ENCODE peak calls at places on chromosome 19, in six cellular contexts. R is thoracic aorta, M is A549, O is hepatocyte, F is AG04450, T is esophagus muscularis mucosa. S is an unnamed sample.

GRCh38 chr19:17536957-17537356 is 18.5 kb upstream of the COLGALT1 start:
- DNase-seq in R (no peak), M (no peak), O (no peak), F (no peak), T (no peak), S (no peak)

GRCh38 chr19:13995017-13995728 is 10.9 kb downstream of the RFX1 start:
- DNase-seq in R (no peak), M (no peak), O (no peak), F (no peak), T (no peak), S (peak)

GRCh38 chr19:29532097-29532496 is 6.3 kb downstream of the VSTM2B start:
- DNase-seq in R (no peak), M (peak), O (no peak), F (no peak), T (no peak), S (no peak)

GRCh38 chr19:12163841-12164240 is 945 bp downstream of the ZNF136 start:
- DNase-seq in R (no peak), M (no peak), O (peak), F (no peak), T (no peak), S (no peak)

GRCh38 chr19:5339950-5340636 is 519 bp downstream of the PTPRS start:
- DNase-seq in R (no peak), M (no peak), O (peak), F (no peak), T (no peak), S (no peak)

GRCh38 chr19:16233836-16234551 is 36.3 kb downstream of the AP1M1 start:
- DNase-seq in R (no peak), M (no peak), O (no peak), F (no peak), T (no peak), S (no peak)

GRCh38 chr19:30119180-30119920 is 177.3 kb downstream of the URI1 start:
- DNase-seq in R (no peak), M (no peak), O (no peak), F (no peak), T (no peak), S (no peak)

GRCh38 chr19:57803594-57804325 is 11.0 kb downstream of the ZNF552 start:
- DNase-seq in R (no peak), M (no peak), O (peak), F (peak), T (no peak), S (peak)

GRCh38 chr19:53824134-53824611 is at the start of gene NLRP12:
- DNase-seq in R (no peak), M (no peak), O (no peak), F (no peak), T (no peak), S (no peak)

GRCh38 chr19:31718041-31718440 is 368.8 kb upstream of the TSHZ3 start:
- DNase-seq in R (no peak), M (no peak), O (no peak), F (no peak), T (no peak), S (no peak)

GRCh38 chr19:2983351-2984195 is 6.2 kb downstream of the TLE6 start:
- DNase-seq in R (no peak), M (no peak), O (peak), F (no peak), T (no peak), S (peak)

GRCh38 chr19:58558066-58558622 is at the start of gene UBE2M:
- DNase-seq in R (no peak), M (peak), O (peak), F (no peak), T (no peak), S (no peak)

GRCh38 chr19:1122972-1123363 is 19.2 kb downstream of the GPX4 start:
- DNase-seq in R (no peak), M (peak), O (peak), F (no peak), T (no peak), S (no peak)

GRCh38 chr19:51439021-51439465 is 19.2 kb downstream of the SIGLEC8 start:
- DNase-seq in R (no peak), M (no peak), O (no peak), F (no peak), T (no peak), S (no peak)

GRCh38 chr19:49423985-49424303 is 703 bp upstream of the PTH2 start:
- DNase-seq in R (no peak), M (no peak), O (no peak), F (no peak), T (no peak), S (no peak)

GRCh38 chr19:8569066-8569761 is 8.0 kb downstream of the MYO1F start:
- DNase-seq in R (no peak), M (peak), O (no peak), F (peak), T (no peak), S (peak)

GRCh38 chr19:13100031-13100588 is 2.5 kb downstream of the LYL1 start:
- DNase-seq in R (no peak), M (peak), O (no peak), F (no peak), T (no peak), S (no peak)

GRCh38 chr19:30071871-30072270 is 129.8 kb downstream of the URI1 start:
- DNase-seq in R (no peak), M (no peak), O (no peak), F (no peak), T (no peak), S (no peak)

GRCh38 chr19:37997911-37998344 is 90.9 kb downstream of the SIPA1L3 start:
- DNase-seq in R (no peak), M (peak), O (peak), F (peak), T (no peak), S (peak)

GRCh38 chr19:9309974-9310446 is 372 bp upstream of the ZNF699 start:
- DNase-seq in R (peak), M (peak), O (peak), F (no peak), T (peak), S (peak)

GRCh38 chr19:52735734-52736133 is 890 bp upstream of the ZNF611 start:
- DNase-seq in R (no peak), M (no peak), O (peak), F (no peak), T (no peak), S (no peak)

GRCh38 chr19:28644261-28644660 is 568.7 kb downstream of the UQCRFS1 start:
- DNase-seq in R (no peak), M (no peak), O (no peak), F (no peak), T (no peak), S (no peak)

GRCh38 chr19:45554481-45554880 is 30.1 kb downstream of the OPA3 start:
- DNase-seq in R (no peak), M (no peak), O (no peak), F (no peak), T (no peak), S (no peak)

GRCh38 chr19:45556835-45557234 is 27.8 kb downstream of the OPA3 start:
- DNase-seq in R (no peak), M (no peak), O (no peak), F (no peak), T (no peak), S (no peak)

GRCh38 chr19:45560038-45560437 is 24.6 kb downstream of the OPA3 start:
- DNase-seq in R (no peak), M (no peak), O (no peak), F (no peak), T (no peak), S (no peak)

GRCh38 chr19:45560686-45561085 is 23.9 kb downstream of the OPA3 start:
- DNase-seq in R (no peak), M (no peak), O (no peak), F (no peak), T (no peak), S (no peak)

DNA sequence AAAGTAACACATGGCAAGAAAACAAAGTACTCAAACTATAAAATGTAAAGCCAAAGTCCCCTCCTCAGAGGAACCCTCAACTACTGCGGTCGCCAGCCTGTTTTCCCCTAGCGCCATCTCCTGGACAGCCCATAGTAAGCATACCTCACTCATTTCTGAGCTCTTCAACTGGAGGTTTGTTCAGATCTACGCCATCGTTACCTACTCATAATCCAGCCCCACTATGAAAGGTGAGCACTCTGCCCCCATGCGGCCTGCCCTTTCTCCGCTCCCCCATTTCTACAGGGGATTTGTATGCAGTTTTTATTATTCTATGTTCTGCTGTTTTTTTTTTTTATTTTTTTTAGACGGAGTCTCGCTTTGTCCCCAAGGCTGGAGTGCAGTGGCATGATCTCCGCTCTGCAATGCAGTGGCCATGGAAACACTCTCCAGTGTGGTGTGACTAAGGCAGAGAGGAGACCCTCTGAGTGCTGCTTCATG is 26.2 kb downstream of the OPA3 start:
- DNase-seq in R (no peak), M (peak), O (peak), F (no peak), T (no peak), S (no peak)
- TF ChIP-seq CTCF in R (peak), M (peak), O (peak), F (peak), T (peak), S (peak)

GRCh38 chr19:39046037-39046821 is 13.9 kb upstream of the FBXO27 start:
- DNase-seq in R (no peak), M (peak), O (peak), F (no peak), T (no peak), S (no peak)
- H3K4me3 ChIP-seq in R (no peak), M (no peak), O (no peak), F (no peak), T (no peak), S (no peak)

DNA sequence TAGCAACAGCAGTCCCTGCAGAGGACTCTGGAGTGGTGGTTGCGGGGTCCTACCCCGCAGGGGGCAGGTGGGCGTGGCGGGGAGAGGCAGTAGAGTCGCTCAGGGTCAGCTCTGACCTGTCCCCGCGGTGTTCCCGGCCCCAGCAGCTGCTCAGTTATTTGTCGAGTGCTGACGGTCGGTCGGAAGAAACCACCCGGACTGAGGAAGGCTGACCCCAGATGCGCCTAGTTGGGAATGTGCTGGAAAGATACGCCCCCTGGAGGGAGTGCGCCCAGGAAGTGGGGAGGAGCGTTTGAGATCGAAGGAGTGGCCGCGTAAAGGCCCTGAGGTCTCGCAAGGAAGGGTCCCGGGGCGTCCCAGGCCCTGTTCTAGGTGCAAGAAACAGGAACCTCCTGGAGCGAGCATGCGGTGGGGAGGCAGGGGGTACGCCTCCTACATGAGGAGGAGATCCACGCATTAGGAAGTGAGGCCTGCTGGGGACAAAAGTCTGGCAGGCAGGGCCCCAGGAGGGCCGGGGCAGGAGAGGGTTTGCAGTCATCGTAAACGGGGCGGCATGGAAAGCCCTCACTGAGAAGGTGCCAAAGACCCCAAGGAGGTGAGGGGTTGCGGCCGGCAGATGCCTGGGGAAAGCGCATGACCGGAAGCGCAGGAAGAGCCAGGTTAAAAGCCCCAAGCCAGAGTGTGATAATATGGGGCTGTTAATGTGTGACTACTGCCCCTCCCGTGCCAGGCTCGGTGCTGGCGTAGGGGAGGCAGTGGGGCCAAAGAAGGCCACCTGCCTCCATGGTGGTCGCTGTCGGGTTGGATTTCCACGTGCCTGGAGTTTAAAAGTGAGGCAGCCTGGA is 9.1 kb downstream of the CCDC8 start:
- DNase-seq in R (no peak), M (peak), O (peak), F (no peak), T (no peak), S (no peak)
- TF ChIP-seq CTCF in R (peak), M (peak), O (peak), F (peak), T (no peak), S (peak)

GRCh38 chr19:56476671-56477428 is at the start of gene ZNF667:
- DNase-seq in R (peak), M (no peak), O (peak), F (no peak), T (no peak), S (no peak)

GRCh38 chr19:56477429-56478338 is 539 bp upstream of the ZNF667 start:
- DNase-seq in R (peak), M (no peak), O (peak), F (peak), T (peak), S (peak)

DNA sequence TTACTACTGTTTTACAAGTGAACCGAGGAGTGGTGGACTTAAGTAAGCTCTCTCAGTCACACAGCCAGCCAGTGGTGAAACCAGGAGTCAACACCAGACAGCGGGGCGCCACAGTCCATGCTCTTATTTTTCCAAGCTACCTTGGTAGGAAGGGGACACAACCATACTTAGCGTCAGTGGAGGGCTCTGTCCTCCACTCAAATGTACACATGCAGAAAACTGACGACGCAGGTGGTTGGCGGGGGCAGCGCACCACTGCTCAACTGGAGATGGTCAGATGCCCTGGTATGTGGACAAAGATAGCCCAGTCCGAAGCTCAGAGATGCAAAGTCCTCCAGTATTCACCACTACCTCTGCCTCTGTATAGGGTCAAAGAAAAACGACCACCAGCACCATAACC is 1.1 kb downstream of the ZNF667 start:
- DNase-seq in R (no peak), M (no peak), O (no peak), F (no peak), T (no peak), S (no peak)
- H3K4me3 ChIP-seq in R (no peak), M (no peak), O (no peak), F (peak), T (peak), S (peak)

DNA sequence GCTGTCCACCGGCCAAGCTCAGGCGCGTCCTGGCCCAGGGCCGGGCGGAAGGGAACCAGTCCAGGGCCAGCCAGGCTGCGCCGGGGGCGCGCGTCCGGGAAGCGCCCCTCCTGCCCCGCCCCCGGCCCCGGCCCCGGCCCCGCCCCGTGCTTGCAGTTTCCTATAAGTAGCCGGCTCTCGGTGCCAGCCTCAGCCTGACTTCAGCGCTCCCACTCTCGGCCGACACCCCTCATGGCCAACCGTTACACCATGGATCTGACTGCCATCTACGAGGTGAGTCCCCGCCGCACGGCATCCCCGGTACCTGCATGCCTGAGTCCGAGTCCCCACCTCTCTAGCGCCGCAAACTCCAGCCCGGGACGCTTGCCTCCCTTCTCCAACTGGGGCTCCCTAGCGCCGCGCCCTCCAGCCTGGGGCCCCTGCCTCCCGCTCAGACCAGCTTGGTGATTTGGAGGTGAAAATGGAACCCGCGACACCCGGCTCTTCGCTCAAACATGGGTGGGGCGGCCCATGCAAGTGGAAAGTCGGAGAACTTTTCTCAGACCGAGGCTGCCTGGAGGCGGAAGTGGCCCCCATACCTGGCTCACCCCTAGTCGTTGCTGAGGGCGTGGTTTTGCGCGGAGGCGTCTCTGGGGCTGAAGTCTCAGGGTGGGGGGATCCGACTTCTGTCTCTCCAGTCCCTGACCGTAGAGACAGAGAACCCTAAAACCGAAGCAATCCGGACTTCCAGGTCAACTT is at the start of gene ZFP36:
- DNase-seq in R (peak), M (peak), O (peak), F (peak), T (peak), S (no peak)
- TF ChIP-seq CTCF in R (no peak), M (peak), O (no peak), F (no peak), T (no peak), S (no peak)

GRCh38 chr19:47022140-47022536 is 2.5 kb downstream of the NPAS1 start:
- DNase-seq in R (no peak), M (no peak), O (peak), F (no peak), T (no peak), S (no peak)

GRCh38 chr19:47021536-47022139 is 2.0 kb downstream of the NPAS1 start:
- DNase-seq in R (no peak), M (peak), O (peak), F (no peak), T (no peak), S (no peak)

GRCh38 chr19:47023448-47023794 is 3.8 kb downstream of the NPAS1 start:
- DNase-seq in R (no peak), M (no peak), O (peak), F (no peak), T (no peak), S (no peak)

GRCh38 chr19:47024502-47024901 is 4.9 kb downstream of the NPAS1 start:
- DNase-seq in R (no peak), M (no peak), O (no peak), F (no peak), T (no peak), S (no peak)

GRCh38 chr19:47022541-47023447 is 3.2 kb downstream of the NPAS1 start:
- DNase-seq in R (no peak), M (no peak), O (no peak), F (no peak), T (no peak), S (no peak)
- H3K4me3 ChIP-seq in R (no peak), M (peak), O (no peak), F (no peak), T (no peak), S (no peak)

DNA sequence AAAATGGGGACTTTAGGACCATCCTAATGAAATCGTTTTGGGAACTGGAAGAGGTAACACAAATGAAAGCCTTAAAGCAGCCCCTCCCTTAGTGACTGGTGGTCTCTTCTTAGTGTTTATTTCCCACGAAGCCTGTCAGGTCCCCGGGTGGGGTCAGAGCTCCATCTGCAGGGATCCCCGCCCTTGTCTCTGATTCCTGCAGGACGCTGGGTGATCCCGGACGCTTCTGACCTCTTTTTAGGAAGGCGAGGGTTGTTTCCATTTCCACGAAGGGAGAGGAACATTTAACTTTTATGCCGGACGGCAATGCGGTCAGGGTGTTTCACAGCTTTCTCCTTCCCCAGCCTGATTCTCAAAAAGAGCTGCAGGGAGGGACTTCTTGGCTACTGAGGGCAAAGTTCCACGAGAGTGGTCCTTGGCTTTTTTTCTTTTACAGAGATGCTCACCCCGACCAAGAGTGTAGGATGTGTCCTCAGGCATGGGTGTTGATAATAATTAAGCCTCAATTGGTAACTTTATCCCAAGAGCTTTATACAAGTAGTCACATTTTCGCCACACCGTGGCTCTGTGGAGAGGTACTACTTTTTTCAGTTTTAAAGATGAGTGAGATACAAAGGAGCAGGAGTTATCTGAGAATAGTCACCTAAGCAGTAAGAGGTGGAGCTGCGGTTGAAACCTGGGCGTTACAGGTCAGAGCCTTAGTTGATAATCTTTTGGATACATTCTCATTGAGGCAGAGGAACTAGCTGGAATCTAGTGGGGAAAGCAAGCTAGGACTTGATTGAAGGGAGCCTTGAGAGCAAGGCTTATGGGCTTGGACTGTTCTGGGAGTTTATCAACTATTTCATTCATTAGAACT is 813 bp downstream of the ZNF284 start:
- DNase-seq in R (no peak), M (no peak), O (peak), F (no peak), T (no peak), S (no peak)
- TF ChIP-seq CTCF in R (no peak), M (no peak), O (peak), F (no peak), T (no peak), S (no peak)

S was measured in astrocyte of the cerebellum.